ENCODE peak calls at places on chromosomes 11 and 22, in six cellular contexts. W is A549, T is pancreas, M is hepatocyte, X is OCI-LY7, B is lower lobe of right lung. V is an unnamed sample.

GRCh38 chr11:104968365-104968855 is at the start of gene CASP4:
- DNase-seq in W (peak), T (no peak), M (peak), X (peak), B (no peak), V (peak)

GRCh38 chr11:69684651-69685050 is 9.5 kb upstream of the LTO1 start:
- DNase-seq in W (no peak), T (peak), M (no peak), X (no peak), B (no peak), V (no peak)

GRCh38 chr11:69241844-69242582 is 51.9 kb upstream of the MYEOV start:
- DNase-seq in W (no peak), T (no peak), M (no peak), X (peak), B (no peak), V (no peak)

GRCh38 chr22:44438481-44439131 is 59.4 kb downstream of the RTL6 start:
- DNase-seq in W (no peak), T (no peak), M (no peak), X (no peak), B (no peak), V (no peak)

GRCh38 chr11:102468636-102469195 is 16.2 kb upstream of the TMEM123 start:
- DNase-seq in W (no peak), T (no peak), M (no peak), X (no peak), B (no peak), V (no peak)

GRCh38 chr11:29282088-29282487 is 734.7 kb downstream of the KCNA4 start:
- DNase-seq in W (peak), T (no peak), M (peak), X (no peak), B (no peak), V (peak)

GRCh38 chr11:16857186-16857585 is 118.7 kb downstream of the C11orf58 start:
- DNase-seq in W (no peak), T (no peak), M (no peak), X (no peak), B (no peak), V (peak)

GRCh38 chr11:110433393-110434333 is 3.9 kb downstream of the FDX1 start:
- DNase-seq in W (no peak), T (no peak), M (no peak), X (peak), B (no peak), V (peak)

GRCh38 chr22:29257751-29258181 is 10.0 kb downstream of the RHBDD3 start:
- DNase-seq in W (no peak), T (no peak), M (no peak), X (no peak), B (no peak), V (no peak)

GRCh38 chr11:118010738-118011461 is 24.7 kb downstream of the IL10RA start:
- DNase-seq in W (no peak), T (no peak), M (no peak), X (peak), B (peak), V (no peak)

GRCh38 chr11:32334822-32335221 is 100.5 kb downstream of the WT1 start:
- DNase-seq in W (peak), T (no peak), M (peak), X (no peak), B (no peak), V (no peak)

GRCh38 chr22:49565516-49565855 is 262.2 kb downstream of the BRD1 start:
- DNase-seq in W (no peak), T (no peak), M (no peak), X (no peak), B (no peak), V (no peak)

GRCh38 chr11:119062779-119063178 is 4.8 kb upstream of the VPS11 start:
- DNase-seq in W (no peak), T (no peak), M (no peak), X (no peak), B (no peak), V (no peak)

GRCh38 chr11:119149371-119150275 is 771 bp downstream of the ABCG4 start:
- DNase-seq in W (no peak), T (no peak), M (no peak), X (no peak), B (no peak), V (peak)

GRCh38 chr22:42820075-42820763 is 36.9 kb downstream of the ARFGAP3 start:
- DNase-seq in W (no peak), T (no peak), M (peak), X (peak), B (no peak), V (peak)

GRCh38 chr22:37747090-37747714 is 50.4 kb downstream of the TRIOBP start:
- DNase-seq in W (no peak), T (no peak), M (peak), X (no peak), B (no peak), V (peak)

GRCh38 chr11:114059278-114059983 is at the start of gene ZBTB16:
- DNase-seq in W (no peak), T (peak), M (peak), X (no peak), B (peak), V (peak)

DNA sequence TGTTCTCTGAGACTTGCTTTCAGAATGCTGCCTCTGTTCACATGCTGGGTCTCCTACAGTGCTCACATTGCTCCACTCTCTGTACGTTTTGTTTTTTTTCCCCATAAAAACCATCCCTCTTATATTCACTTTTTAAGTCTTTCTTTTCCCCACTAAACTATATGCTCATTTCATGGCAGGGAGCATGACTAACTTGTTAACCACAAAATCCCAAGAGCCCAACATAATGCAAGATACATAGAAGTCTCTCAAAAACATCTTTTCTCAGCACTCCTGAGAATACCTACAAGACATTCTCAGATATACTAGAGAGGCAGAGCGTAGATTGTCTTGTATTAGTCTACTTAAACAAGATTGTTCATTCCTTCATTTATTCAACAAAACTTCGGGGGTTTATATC is 73.3 kb downstream of the FAM76B start:
- DNase-seq in W (no peak), T (no peak), M (no peak), X (peak), B (no peak), V (no peak)
- H3K27ac ChIP-seq in W (no peak), T (no peak), M (peak), X (peak), B (no peak), V (no peak)

GRCh38 chr11:75339685-75340409 is 11.6 kb downstream of the ARRB1 start:
- DNase-seq in W (no peak), T (no peak), M (no peak), X (peak), B (no peak), V (no peak)
- TF ChIP-seq CTCF in W (peak), T (no peak), M (no peak), X (no peak), B (no peak), V (peak)

DNA sequence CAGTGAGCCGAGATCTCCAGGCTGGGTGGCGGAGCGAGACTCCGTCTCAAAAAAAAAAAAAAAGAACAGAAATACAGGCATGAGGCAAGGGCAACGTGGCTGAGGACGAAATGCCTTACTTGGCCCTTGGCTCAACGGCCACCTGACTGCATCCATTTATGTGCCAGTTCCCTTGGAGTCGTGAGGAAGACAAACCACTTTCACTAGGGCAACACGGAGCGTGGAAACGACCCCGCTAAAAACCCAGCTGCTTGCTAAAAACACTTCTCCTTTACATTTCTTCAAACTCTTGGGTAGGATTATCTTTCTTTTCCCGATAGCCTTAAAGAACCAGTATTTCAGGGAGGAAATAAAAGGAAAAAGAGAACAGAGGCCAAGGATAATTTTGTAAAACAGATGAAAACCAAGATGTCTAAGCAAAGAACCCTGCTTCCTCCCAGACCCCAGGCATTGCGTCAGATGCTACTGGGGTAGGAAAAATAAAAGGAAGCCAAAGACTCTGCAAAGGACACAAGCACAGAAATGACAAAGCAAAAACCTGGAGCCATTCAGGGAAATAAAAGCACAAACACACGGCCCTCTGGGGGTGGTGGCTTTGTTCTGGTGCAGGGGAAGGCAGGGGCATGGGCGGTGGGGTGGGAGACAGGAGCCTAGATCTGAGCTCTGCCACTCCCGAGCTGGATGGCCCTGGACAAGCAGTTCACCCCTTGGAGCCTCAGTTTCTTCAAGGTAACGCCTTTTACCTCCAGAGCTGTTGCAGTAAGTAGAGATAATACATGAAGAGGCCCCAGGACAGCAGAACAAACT is 37.0 kb downstream of the PC start:
- DNase-seq in W (no peak), T (no peak), M (no peak), X (no peak), B (no peak), V (no peak)
- H3K27ac ChIP-seq in W (peak), T (no peak), M (no peak), X (no peak), B (peak), V (no peak)

DNA sequence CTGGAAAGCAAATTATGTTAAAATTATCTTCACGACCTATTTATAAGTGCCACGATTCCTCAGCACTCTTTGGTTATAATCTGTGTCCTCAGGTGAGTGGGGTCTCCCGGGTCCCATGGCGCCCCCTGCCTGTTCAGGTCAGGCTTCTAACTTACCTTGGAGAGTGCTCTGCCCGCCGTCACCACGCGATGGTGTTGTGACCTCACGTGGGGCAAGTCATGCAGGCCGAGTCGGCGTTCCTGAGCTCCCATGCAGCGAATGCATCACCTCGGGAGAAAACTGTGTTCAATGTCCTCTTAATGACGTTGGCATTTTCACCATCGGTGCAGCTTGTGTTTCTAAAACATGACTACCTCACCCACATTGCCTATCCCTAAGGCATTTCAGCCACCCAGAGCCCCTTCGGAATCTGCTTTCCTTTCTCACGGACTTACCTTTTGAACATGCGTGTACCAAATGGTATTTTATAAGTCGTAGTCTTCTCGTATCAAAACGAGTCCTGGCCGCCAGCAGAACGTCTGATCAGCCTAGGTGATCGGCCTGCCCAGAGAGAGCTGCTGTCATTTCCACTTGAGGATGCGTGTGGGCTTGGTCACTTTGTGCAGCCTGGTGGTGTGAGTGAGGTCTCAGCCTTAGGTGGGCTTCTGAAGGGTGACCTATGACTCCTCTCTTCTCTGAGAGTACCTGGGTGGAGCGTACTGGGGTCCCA is 64.8 kb downstream of the TBC1D22A start:
- DNase-seq in W (no peak), T (no peak), M (no peak), X (peak), B (no peak), V (no peak)
- TF ChIP-seq CTCF in W (no peak), T (no peak), M (peak), X (peak), B (no peak), V (no peak)

DNA sequence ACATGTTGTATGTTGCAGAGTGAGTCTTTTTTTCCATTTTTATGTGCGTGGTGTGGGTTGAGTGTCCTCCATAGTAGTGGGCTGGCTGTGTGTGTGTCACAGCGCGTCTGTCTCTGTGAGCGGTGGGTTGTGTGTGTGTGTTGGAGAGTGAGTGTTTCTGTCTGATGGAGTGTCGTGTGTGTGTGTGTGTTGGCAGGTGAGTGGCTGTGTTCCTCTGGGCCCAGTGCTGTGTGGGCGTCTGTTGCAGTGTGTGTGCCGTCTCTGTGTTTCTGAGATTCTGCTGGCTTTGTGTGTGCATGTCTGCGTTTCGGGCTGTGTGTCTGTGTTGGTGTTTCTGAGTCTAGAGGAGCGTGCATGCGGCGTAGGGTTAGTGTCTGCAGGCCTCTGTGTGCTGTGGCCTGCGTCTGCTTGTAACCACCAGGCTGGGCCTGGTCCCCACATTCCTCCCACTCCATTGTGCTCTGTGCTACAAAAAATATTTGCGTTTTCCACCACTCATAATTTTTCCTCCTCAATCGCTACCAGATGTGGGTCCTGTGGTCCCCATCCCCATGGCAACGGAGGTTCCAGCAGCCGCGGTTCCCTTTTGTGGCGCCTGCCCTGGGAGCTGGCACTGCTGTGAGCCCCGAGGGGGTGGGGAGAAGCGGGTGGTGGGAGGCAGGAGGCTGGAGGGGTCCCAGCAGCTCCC is 15.2 kb downstream of the SCARF2 start:
- DNase-seq in W (no peak), T (no peak), M (peak), X (no peak), B (peak), V (no peak)
- H3K27ac ChIP-seq in W (no peak), T (no peak), M (peak), X (no peak), B (peak), V (no peak)

GRCh38 chr11:62142043-62142375 is 18.2 kb downstream of the INCENP start:
- DNase-seq in W (no peak), T (peak), M (no peak), X (no peak), B (no peak), V (no peak)

GRCh38 chr11:62143727-62144126 is 19.9 kb downstream of the INCENP start:
- DNase-seq in W (no peak), T (peak), M (no peak), X (no peak), B (peak), V (no peak)

GRCh38 chr11:62144641-62145255 is 20.9 kb downstream of the INCENP start:
- DNase-seq in W (no peak), T (peak), M (no peak), X (no peak), B (peak), V (no peak)

GRCh38 chr11:62141111-62142042 is 17.6 kb downstream of the INCENP start:
- DNase-seq in W (no peak), T (no peak), M (no peak), X (no peak), B (no peak), V (peak)

GRCh38 chr11:62142921-62143320 is 19.1 kb downstream of the INCENP start:
- DNase-seq in W (no peak), T (peak), M (no peak), X (no peak), B (peak), V (no peak)
- TF ChIP-seq CTCF in W (no peak), T (no peak), M (no peak), X (no peak), B (no peak), V (no peak)

DNA sequence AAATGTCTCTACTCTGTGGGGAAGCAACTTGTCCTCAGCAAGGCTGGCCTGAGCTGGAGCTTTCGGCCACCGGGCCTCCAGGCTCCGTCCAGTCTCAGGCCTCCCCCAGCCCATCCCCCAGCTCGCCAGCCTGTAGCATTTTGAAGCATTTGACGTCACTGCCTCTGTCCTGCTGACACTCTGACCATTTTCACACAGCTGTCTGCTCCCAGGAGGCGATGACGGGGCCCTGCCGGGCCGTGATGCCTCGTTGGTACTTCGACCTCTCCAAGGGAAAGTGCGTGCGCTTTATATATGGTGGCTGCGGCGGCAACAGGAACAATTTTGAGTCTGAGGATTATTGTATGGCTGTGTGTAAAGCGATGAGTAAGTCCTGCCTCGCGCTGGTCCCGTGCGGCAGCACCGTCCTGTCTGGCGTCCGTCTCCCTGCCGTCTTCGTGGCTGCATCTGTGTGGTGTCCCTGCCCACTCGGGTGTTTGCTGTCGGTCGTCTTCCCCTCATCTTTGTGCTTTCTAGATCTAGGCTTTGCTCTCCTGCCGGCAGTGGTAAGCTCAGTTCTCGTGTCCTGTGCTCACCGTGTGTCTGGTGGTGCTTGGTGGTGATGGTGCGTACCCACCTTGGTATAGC is 36.1 kb upstream of the ST14 start:
- DNase-seq in W (no peak), T (no peak), M (no peak), X (no peak), B (no peak), V (no peak)
- H3K27ac ChIP-seq in W (peak), T (no peak), M (peak), X (no peak), B (peak), V (peak)

GRCh38 chr11:67700141-67700540 is 25.7 kb upstream of the ALDH3B2 start:
- DNase-seq in W (no peak), T (no peak), M (no peak), X (no peak), B (no peak), V (no peak)

GRCh38 chr11:67697846-67698245 is 23.4 kb upstream of the ALDH3B2 start:
- DNase-seq in W (no peak), T (no peak), M (no peak), X (no peak), B (no peak), V (no peak)

GRCh38 chr11:67699521-67699920 is 25.1 kb upstream of the ALDH3B2 start:
- DNase-seq in W (no peak), T (no peak), M (no peak), X (no peak), B (no peak), V (peak)

GRCh38 chr11:67696998-67697397 is 22.6 kb upstream of the ALDH3B2 start:
- DNase-seq in W (no peak), T (no peak), M (no peak), X (no peak), B (no peak), V (no peak)

DNA sequence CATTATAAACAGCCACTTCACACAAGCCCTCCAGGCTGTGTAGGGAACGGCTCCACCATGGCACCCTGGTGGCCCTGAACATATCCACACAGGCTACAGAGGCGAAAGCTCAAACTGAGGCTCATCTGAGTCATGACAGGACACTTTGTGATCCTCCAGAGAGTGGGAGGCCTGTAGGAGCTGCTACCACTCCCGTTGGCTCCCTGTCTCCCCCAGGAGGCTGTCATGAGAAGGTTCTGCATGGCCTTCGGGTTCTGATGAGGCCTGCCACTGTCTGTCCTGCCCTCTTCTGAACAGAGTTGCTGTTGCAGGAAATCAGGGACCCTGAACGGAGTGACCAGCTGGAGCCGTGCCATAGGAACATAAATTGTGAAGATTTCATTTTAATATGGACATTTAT is 23.8 kb upstream of the ALDH3B2 start:
- DNase-seq in W (peak), T (no peak), M (no peak), X (peak), B (no peak), V (no peak)
- TF ChIP-seq CTCF in W (no peak), T (no peak), M (no peak), X (peak), B (no peak), V (no peak)